ENCODE peak calls at places on chromosome 15, in six cellular contexts. Z is upper lobe of right lung, L is stomach, V is HFF-Myc, G is BJ, X is psoas muscle. N is an unnamed sample.

GRCh38 chr15:91243806-91244205 is 143.7 kb downstream of the SV2B start:
- DNase-seq in Z (no peak), L (no peak), V (no peak), G (no peak), X (no peak), N (no peak)

GRCh38 chr15:32956006-32956405 is 238.2 kb downstream of the GREM1 start:
- DNase-seq in Z (no peak), L (no peak), V (peak), G (peak), X (no peak), N (no peak)

GRCh38 chr15:85773916-85774315 is 20.8 kb downstream of the KLHL25 start:
- DNase-seq in Z (no peak), L (no peak), V (no peak), G (no peak), X (no peak), N (no peak)

GRCh38 chr15:39118510-39118909 is 462.4 kb upstream of the THBS1 start:
- DNase-seq in Z (no peak), L (no peak), V (no peak), G (peak), X (no peak), N (no peak)

GRCh38 chr15:65026756-65027155 is 2.7 kb downstream of the MTFMT start:
- DNase-seq in Z (no peak), L (no peak), V (no peak), G (no peak), X (no peak), N (no peak)

GRCh38 chr15:66644815-66645345 is 57.2 kb upstream of the SMAD6 start:
- DNase-seq in Z (no peak), L (no peak), V (no peak), G (no peak), X (no peak), N (no peak)

GRCh38 chr15:90047956-90048575 is 46.9 kb downstream of the ZNF710 start:
- DNase-seq in Z (no peak), L (peak), V (no peak), G (no peak), X (peak), N (no peak)

GRCh38 chr15:91849749-91850161 is 3.8 kb upstream of the SLCO3A1 start:
- DNase-seq in Z (no peak), L (no peak), V (no peak), G (no peak), X (no peak), N (no peak)

GRCh38 chr15:83764201-83764839 is 110.4 kb downstream of the ADAMTSL3 start:
- DNase-seq in Z (no peak), L (no peak), V (no peak), G (no peak), X (no peak), N (no peak)

GRCh38 chr15:30865257-30865656 is 38.5 kb upstream of the FAN1 start:
- DNase-seq in Z (no peak), L (no peak), V (no peak), G (no peak), X (no peak), N (no peak)

GRCh38 chr15:69573815-69574472 is 121.3 kb downstream of the RPLP1 start:
- DNase-seq in Z (no peak), L (no peak), V (no peak), G (no peak), X (no peak), N (no peak)

GRCh38 chr15:85137507-85138175 is 156.0 kb downstream of the PDE8A start:
- DNase-seq in Z (no peak), L (no peak), V (no peak), G (no peak), X (no peak), N (no peak)

GRCh38 chr15:67142142-67143092 is 77.0 kb downstream of the SMAD3 start:
- DNase-seq in Z (no peak), L (no peak), V (no peak), G (no peak), X (peak), N (no peak)

DNA sequence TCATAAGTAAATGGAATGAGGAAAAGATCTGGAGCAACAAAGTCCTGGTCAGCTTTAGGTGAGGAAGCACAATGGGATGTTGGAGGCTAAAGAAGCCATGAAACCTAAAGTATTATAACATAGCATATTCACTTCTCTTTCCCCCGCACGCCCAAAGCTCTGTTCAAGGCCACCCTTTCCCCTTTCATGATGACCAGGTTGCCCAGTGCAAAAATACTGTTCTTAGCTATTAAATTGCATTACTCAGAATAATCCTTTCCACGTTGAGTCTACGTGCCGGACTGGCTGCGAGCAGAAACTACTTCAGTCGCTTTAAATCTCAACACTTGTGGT is 589 bp upstream of the MAPKBP1 start:
- DNase-seq in Z (no peak), L (no peak), V (no peak), G (no peak), X (no peak), N (no peak)
- TF ChIP-seq CTCF in Z (no peak), L (no peak), V (no peak), G (no peak), X (no peak), N (no peak)

GRCh38 chr15:57504599-57504940 is 87.1 kb upstream of the MYZAP start:
- DNase-seq in Z (no peak), L (no peak), V (no peak), G (no peak), X (no peak), N (no peak)
- TF ChIP-seq CTCF in Z (no peak), L (no peak), V (no peak), G (no peak), X (no peak), N (no peak)

GRCh38 chr15:72796515-72797337 is 13.2 kb upstream of the ADPGK start:
- DNase-seq in Z (peak), L (peak), V (no peak), G (no peak), X (peak), N (no peak)
- TF ChIP-seq CTCF in Z (peak), L (peak), V (peak), G (no peak), X (peak), N (peak)

GRCh38 chr15:95884276-95884675 is 446.2 kb upstream of the NR2F2 start:
- DNase-seq in Z (no peak), L (no peak), V (peak), G (peak), X (no peak), N (no peak)
- TF ChIP-seq CTCF in Z (no peak), L (no peak), V (no peak), G (no peak), X (no peak), N (no peak)

N was measured in kidney epithelial cell.